ENCODE peak calls at places on chromosomes 16 and 17, in ten cellular contexts. One of them, this sample, is unnamed. For H3K36me3, the result is how much of the 10 kb centered on the place peaks cover.

GRCh38 chr17:71438631-71439146 is 682.1 kb upstream of the SOX9 start:
- DNase-seq in pancreas: no peak
- DNase-seq in left ventricle myocardium inferior: no peak
- DNase-seq in Peyer's patch: no peak
- DNase-seq in heart right ventricle: no peak
- DNase-seq in prostate gland: no peak
- DNase-seq in mammary epithelial cell: peak
- DNase-seq in uterus: no peak
- DNase-seq in transverse colon: no peak
- DNase-seq in right lobe of liver: no peak
- DNase-seq in this sample: no peak

GRCh38 chr17:21357281-21357680 is 18.9 kb upstream of the KCNJ12 start:
- DNase-seq in pancreas: no peak
- DNase-seq in left ventricle myocardium inferior: peak
- DNase-seq in Peyer's patch: no peak
- DNase-seq in heart right ventricle: no peak
- DNase-seq in prostate gland: no peak
- DNase-seq in mammary epithelial cell: no peak
- DNase-seq in uterus: no peak
- DNase-seq in transverse colon: no peak
- DNase-seq in right lobe of liver: no peak
- DNase-seq in this sample: no peak

GRCh38 chr16:78198299-78198698 is 98.8 kb downstream of the WWOX start:
- DNase-seq in pancreas: no peak
- DNase-seq in left ventricle myocardium inferior: no peak
- DNase-seq in Peyer's patch: no peak
- DNase-seq in heart right ventricle: no peak
- DNase-seq in prostate gland: no peak
- DNase-seq in mammary epithelial cell: no peak
- DNase-seq in uterus: no peak
- DNase-seq in transverse colon: no peak
- DNase-seq in right lobe of liver: no peak
- DNase-seq in this sample: no peak

GRCh38 chr16:78257376-78257728 is 157.9 kb downstream of the WWOX start:
- DNase-seq in pancreas: no peak
- DNase-seq in left ventricle myocardium inferior: no peak
- DNase-seq in Peyer's patch: no peak
- DNase-seq in heart right ventricle: no peak
- DNase-seq in prostate gland: no peak
- DNase-seq in mammary epithelial cell: no peak
- DNase-seq in uterus: no peak
- DNase-seq in transverse colon: no peak
- DNase-seq in right lobe of liver: no peak
- DNase-seq in this sample: no peak

GRCh38 chr17:33464669-33465275 is 171.7 kb upstream of the ASIC2 start:
- DNase-seq in pancreas: no peak
- DNase-seq in left ventricle myocardium inferior: no peak
- DNase-seq in Peyer's patch: no peak
- DNase-seq in heart right ventricle: no peak
- DNase-seq in prostate gland: no peak
- DNase-seq in mammary epithelial cell: no peak
- DNase-seq in uterus: no peak
- DNase-seq in transverse colon: no peak
- DNase-seq in right lobe of liver: no peak
- DNase-seq in this sample: no peak

GRCh38 chr17:13626703-13627102 is 25.0 kb upstream of the HS3ST3A1 start:
- DNase-seq in pancreas: no peak
- DNase-seq in left ventricle myocardium inferior: no peak
- DNase-seq in Peyer's patch: no peak
- DNase-seq in heart right ventricle: no peak
- DNase-seq in prostate gland: no peak
- DNase-seq in mammary epithelial cell: peak
- DNase-seq in uterus: no peak
- DNase-seq in transverse colon: no peak
- DNase-seq in right lobe of liver: no peak
- DNase-seq in this sample: no peak

GRCh38 chr17:75876190-75876937 is 2.0 kb downstream of the TRIM47 start:
- DNase-seq in pancreas: peak
- DNase-seq in left ventricle myocardium inferior: peak
- DNase-seq in Peyer's patch: peak
- DNase-seq in heart right ventricle: no peak
- DNase-seq in prostate gland: no peak
- DNase-seq in mammary epithelial cell: peak
- DNase-seq in uterus: peak
- DNase-seq in transverse colon: peak
- DNase-seq in right lobe of liver: peak
- DNase-seq in this sample: peak

GRCh38 chr16:924063-924462 is 46.7 kb downstream of the LMF1 start:
- DNase-seq in pancreas: no peak
- DNase-seq in left ventricle myocardium inferior: no peak
- DNase-seq in Peyer's patch: no peak
- DNase-seq in heart right ventricle: no peak
- DNase-seq in prostate gland: no peak
- DNase-seq in mammary epithelial cell: no peak
- DNase-seq in uterus: no peak
- DNase-seq in transverse colon: no peak
- DNase-seq in right lobe of liver: no peak
- DNase-seq in this sample: no peak

GRCh38 chr17:38727661-38728220 is 2.4 kb upstream of the CISD3 start:
- DNase-seq in pancreas: no peak
- DNase-seq in left ventricle myocardium inferior: no peak
- DNase-seq in Peyer's patch: no peak
- DNase-seq in heart right ventricle: no peak
- DNase-seq in prostate gland: no peak
- DNase-seq in mammary epithelial cell: no peak
- DNase-seq in uterus: no peak
- DNase-seq in transverse colon: no peak
- DNase-seq in right lobe of liver: no peak
- DNase-seq in this sample: no peak

GRCh38 chr17:41439375-41439774 is 1.4 kb downstream of the KRT38 start:
- DNase-seq in pancreas: no peak
- DNase-seq in left ventricle myocardium inferior: no peak
- DNase-seq in Peyer's patch: no peak
- DNase-seq in heart right ventricle: no peak
- DNase-seq in prostate gland: no peak
- DNase-seq in mammary epithelial cell: no peak
- DNase-seq in uterus: no peak
- DNase-seq in transverse colon: no peak
- DNase-seq in right lobe of liver: no peak
- DNase-seq in this sample: no peak

GRCh38 chr16:66429290-66429962 is 2.3 kb downstream of the BEAN1 start:
- DNase-seq in pancreas: no peak
- DNase-seq in left ventricle myocardium inferior: no peak
- DNase-seq in Peyer's patch: peak
- DNase-seq in heart right ventricle: no peak
- DNase-seq in prostate gland: no peak
- DNase-seq in mammary epithelial cell: no peak
- DNase-seq in uterus: no peak
- DNase-seq in transverse colon: no peak
- DNase-seq in right lobe of liver: no peak
- DNase-seq in this sample: no peak
- TF ChIP-seq CTCF in pancreas: no peak
- TF ChIP-seq CTCF in left ventricle myocardium inferior: no peak
- TF ChIP-seq CTCF in Peyer's patch: no peak
- TF ChIP-seq CTCF in heart right ventricle: no peak
- TF ChIP-seq CTCF in prostate gland: no peak
- TF ChIP-seq CTCF in mammary epithelial cell: no peak
- TF ChIP-seq CTCF in uterus: no peak
- TF ChIP-seq CTCF in transverse colon: no peak
- TF ChIP-seq CTCF in right lobe of liver: no peak
- TF ChIP-seq CTCF in this sample: no peak

GRCh38 chr16:57660715-57661463 is 7.2 kb upstream of the ADGRG3 start:
- DNase-seq in pancreas: no peak
- DNase-seq in left ventricle myocardium inferior: no peak
- DNase-seq in Peyer's patch: no peak
- DNase-seq in heart right ventricle: no peak
- DNase-seq in prostate gland: no peak
- DNase-seq in mammary epithelial cell: no peak
- DNase-seq in uterus: no peak
- DNase-seq in transverse colon: no peak
- DNase-seq in right lobe of liver: no peak
- DNase-seq in this sample: no peak

GRCh38 chr16:57657228-57657627 is 10.9 kb upstream of the ADGRG3 start:
- DNase-seq in pancreas: no peak
- DNase-seq in left ventricle myocardium inferior: no peak
- DNase-seq in Peyer's patch: no peak
- DNase-seq in heart right ventricle: no peak
- DNase-seq in prostate gland: no peak
- DNase-seq in mammary epithelial cell: no peak
- DNase-seq in uterus: no peak
- DNase-seq in transverse colon: no peak
- DNase-seq in right lobe of liver: no peak
- DNase-seq in this sample: no peak

GRCh38 chr16:57658878-57659674 is 9.0 kb upstream of the ADGRG3 start:
- DNase-seq in pancreas: no peak
- DNase-seq in left ventricle myocardium inferior: no peak
- DNase-seq in Peyer's patch: no peak
- DNase-seq in heart right ventricle: no peak
- DNase-seq in prostate gland: no peak
- DNase-seq in mammary epithelial cell: no peak
- DNase-seq in uterus: no peak
- DNase-seq in transverse colon: no peak
- DNase-seq in right lobe of liver: no peak
- DNase-seq in this sample: no peak

GRCh38 chr16:57656342-57656955 is 11.7 kb upstream of the ADGRG3 start:
- DNase-seq in pancreas: no peak
- DNase-seq in left ventricle myocardium inferior: no peak
- DNase-seq in Peyer's patch: no peak
- DNase-seq in heart right ventricle: no peak
- DNase-seq in prostate gland: no peak
- DNase-seq in mammary epithelial cell: no peak
- DNase-seq in uterus: no peak
- DNase-seq in transverse colon: no peak
- DNase-seq in right lobe of liver: no peak
- DNase-seq in this sample: no peak

GRCh38 chr16:57658130-57658877 is 9.8 kb upstream of the ADGRG3 start:
- DNase-seq in pancreas: no peak
- DNase-seq in left ventricle myocardium inferior: no peak
- DNase-seq in Peyer's patch: no peak
- DNase-seq in heart right ventricle: no peak
- DNase-seq in prostate gland: no peak
- DNase-seq in mammary epithelial cell: no peak
- DNase-seq in uterus: no peak
- DNase-seq in transverse colon: no peak
- DNase-seq in right lobe of liver: no peak
- DNase-seq in this sample: no peak
- H3K36me3 ChIP-seq in pancreas: half or more
- H3K36me3 ChIP-seq in left ventricle myocardium inferior: under half
- H3K36me3 ChIP-seq in Peyer's patch: under half
- H3K36me3 ChIP-seq in heart right ventricle: under half
- H3K36me3 ChIP-seq in prostate gland: under half
- H3K36me3 ChIP-seq in mammary epithelial cell: under half
- H3K36me3 ChIP-seq in uterus: under half
- H3K36me3 ChIP-seq in transverse colon: under half
- H3K36me3 ChIP-seq in right lobe of liver: under half
- H3K36me3 ChIP-seq in this sample: under half

GRCh38 chr16:85566502-85567100 is 46.5 kb upstream of the GSE1 start:
- DNase-seq in pancreas: no peak
- DNase-seq in left ventricle myocardium inferior: no peak
- DNase-seq in Peyer's patch: no peak
- DNase-seq in heart right ventricle: no peak
- DNase-seq in prostate gland: no peak
- DNase-seq in mammary epithelial cell: no peak
- DNase-seq in uterus: no peak
- DNase-seq in transverse colon: peak
- DNase-seq in right lobe of liver: no peak
- DNase-seq in this sample: peak
- TF ChIP-seq CTCF in pancreas: no peak
- TF ChIP-seq CTCF in left ventricle myocardium inferior: no peak
- TF ChIP-seq CTCF in Peyer's patch: peak
- TF ChIP-seq CTCF in heart right ventricle: no peak
- TF ChIP-seq CTCF in prostate gland: no peak
- TF ChIP-seq CTCF in mammary epithelial cell: no peak
- TF ChIP-seq CTCF in uterus: no peak
- TF ChIP-seq CTCF in transverse colon: peak
- TF ChIP-seq CTCF in right lobe of liver: no peak
- TF ChIP-seq CTCF in this sample: peak

GRCh38 chr16:11721781-11722467 is 20.7 kb downstream of the TXNDC11 start:
- DNase-seq in pancreas: no peak
- DNase-seq in left ventricle myocardium inferior: no peak
- DNase-seq in Peyer's patch: no peak
- DNase-seq in heart right ventricle: no peak
- DNase-seq in prostate gland: no peak
- DNase-seq in mammary epithelial cell: no peak
- DNase-seq in uterus: no peak
- DNase-seq in transverse colon: peak
- DNase-seq in right lobe of liver: no peak
- DNase-seq in this sample: no peak
- H3K36me3 ChIP-seq in pancreas: under half
- H3K36me3 ChIP-seq in left ventricle myocardium inferior: half or more
- H3K36me3 ChIP-seq in Peyer's patch: half or more
- H3K36me3 ChIP-seq in heart right ventricle: under half
- H3K36me3 ChIP-seq in prostate gland: under half
- H3K36me3 ChIP-seq in mammary epithelial cell: under half
- H3K36me3 ChIP-seq in uterus: under half
- H3K36me3 ChIP-seq in transverse colon: under half
- H3K36me3 ChIP-seq in right lobe of liver: under half
- H3K36me3 ChIP-seq in this sample: under half

GRCh38 chr16:56356276-56357241 is 68.8 kb downstream of the AMFR start:
- DNase-seq in pancreas: peak
- DNase-seq in left ventricle myocardium inferior: peak
- DNase-seq in Peyer's patch: peak
- DNase-seq in heart right ventricle: peak
- DNase-seq in prostate gland: peak
- DNase-seq in mammary epithelial cell: peak
- DNase-seq in uterus: peak
- DNase-seq in transverse colon: peak
- DNase-seq in right lobe of liver: peak
- DNase-seq in this sample: peak

GRCh38 chr16:56355786-56356275 is 69.5 kb downstream of the AMFR start:
- DNase-seq in pancreas: no peak
- DNase-seq in left ventricle myocardium inferior: peak
- DNase-seq in Peyer's patch: peak
- DNase-seq in heart right ventricle: no peak
- DNase-seq in prostate gland: no peak
- DNase-seq in mammary epithelial cell: no peak
- DNase-seq in uterus: no peak
- DNase-seq in transverse colon: peak
- DNase-seq in right lobe of liver: peak
- DNase-seq in this sample: no peak

GRCh38 chr16:56357291-56357764 is 68.0 kb downstream of the AMFR start:
- DNase-seq in pancreas: no peak
- DNase-seq in left ventricle myocardium inferior: peak
- DNase-seq in Peyer's patch: peak
- DNase-seq in heart right ventricle: no peak
- DNase-seq in prostate gland: no peak
- DNase-seq in mammary epithelial cell: peak
- DNase-seq in uterus: no peak
- DNase-seq in transverse colon: peak
- DNase-seq in right lobe of liver: peak
- DNase-seq in this sample: no peak

GRCh38 chr16:56360117-56361008 is 65.0 kb downstream of the AMFR start:
- DNase-seq in pancreas: no peak
- DNase-seq in left ventricle myocardium inferior: no peak
- DNase-seq in Peyer's patch: no peak
- DNase-seq in heart right ventricle: no peak
- DNase-seq in prostate gland: no peak
- DNase-seq in mammary epithelial cell: no peak
- DNase-seq in uterus: no peak
- DNase-seq in transverse colon: no peak
- DNase-seq in right lobe of liver: peak
- DNase-seq in this sample: no peak

GRCh38 chr16:56357765-56358322 is 67.5 kb downstream of the AMFR start:
- DNase-seq in pancreas: no peak
- DNase-seq in left ventricle myocardium inferior: peak
- DNase-seq in Peyer's patch: peak
- DNase-seq in heart right ventricle: no peak
- DNase-seq in prostate gland: no peak
- DNase-seq in mammary epithelial cell: no peak
- DNase-seq in uterus: no peak
- DNase-seq in transverse colon: peak
- DNase-seq in right lobe of liver: peak
- DNase-seq in this sample: no peak
- TF ChIP-seq CTCF in pancreas: no peak
- TF ChIP-seq CTCF in left ventricle myocardium inferior: no peak
- TF ChIP-seq CTCF in Peyer's patch: no peak
- TF ChIP-seq CTCF in heart right ventricle: no peak
- TF ChIP-seq CTCF in prostate gland: no peak
- TF ChIP-seq CTCF in mammary epithelial cell: no peak
- TF ChIP-seq CTCF in uterus: no peak
- TF ChIP-seq CTCF in transverse colon: no peak
- TF ChIP-seq CTCF in right lobe of liver: no peak
- TF ChIP-seq CTCF in this sample: no peak

This sample was measured in colonic mucosa.